ENCODE peak calls at places on chromosomes 12 and 14, in four cellular contexts. One of them, this sample, is unnamed.

GRCh38 chr12:51307655-51308593 is 16.1 kb downstream of the BIN2 start:
- DNase-seq in HuH-7.5: no peak
- DNase-seq in T-helper 2 cell: no peak
- DNase-seq in T follicular helper cell: no peak
- DNase-seq in this sample: peak; percentile 69

GRCh38 chr14:92633724-92634123 is 114.7 kb downstream of the LGMN start:
- DNase-seq in HuH-7.5: no peak
- DNase-seq in T follicular helper cell: no peak
- DNase-seq in T-helper 2 cell: no peak
- DNase-seq in this sample: peak; percentile 27

GRCh38 chr14:72611956-72612500 is 281.9 kb downstream of the DPF3 start:
- DNase-seq in T-helper 2 cell: no peak
- DNase-seq in HuH-7.5: no peak
- DNase-seq in T follicular helper cell: no peak
- DNase-seq in this sample: no peak

GRCh38 chr14:37637341-37637740 is 41.9 kb downstream of the TTC6 start:
- DNase-seq in HuH-7.5: no peak
- DNase-seq in T-helper 2 cell: no peak
- DNase-seq in T follicular helper cell: no peak
- DNase-seq in this sample: no peak

GRCh38 chr12:104457746-104458644 is 1.2 kb downstream of the CHST11 start:
- DNase-seq in T follicular helper cell: peak; percentile 45
- DNase-seq in HuH-7.5: peak; percentile 42
- DNase-seq in T-helper 2 cell: peak; percentile 44
- DNase-seq in this sample: peak; percentile 6

GRCh38 chr12:124684496-124684895 is 117.1 kb upstream of the NCOR2 start:
- DNase-seq in T-helper 2 cell: no peak
- DNase-seq in HuH-7.5: no peak
- DNase-seq in T follicular helper cell: no peak
- DNase-seq in this sample: no peak

GRCh38 chr12:130859128-130859527 is 12.7 kb upstream of the RAN start:
- DNase-seq in HuH-7.5: no peak
- DNase-seq in T-helper 2 cell: no peak
- DNase-seq in T follicular helper cell: no peak
- DNase-seq in this sample: no peak

GRCh38 chr14:96838449-96838848 is 41.3 kb downstream of the VRK1 start:
- DNase-seq in HuH-7.5: no peak
- DNase-seq in T-helper 2 cell: no peak
- DNase-seq in T follicular helper cell: no peak
- DNase-seq in this sample: no peak

GRCh38 chr12:22978962-22979361 is 354.0 kb downstream of the ETNK1 start:
- DNase-seq in HuH-7.5: no peak
- DNase-seq in T follicular helper cell: no peak
- DNase-seq in T-helper 2 cell: no peak
- DNase-seq in this sample: peak; percentile 95

GRCh38 chr12:47811581-47812484 is 7.9 kb downstream of the HDAC7 start:
- DNase-seq in T follicular helper cell: no peak
- DNase-seq in T-helper 2 cell: no peak
- DNase-seq in HuH-7.5: no peak
- DNase-seq in this sample: peak; percentile 83

GRCh38 chr14:74293621-74294020 is 9.1 kb downstream of the ABCD4 start:
- DNase-seq in T-helper 2 cell: no peak
- DNase-seq in T follicular helper cell: no peak
- DNase-seq in HuH-7.5: no peak
- DNase-seq in this sample: no peak

GRCh38 chr14:92692822-92693226 is 55.6 kb downstream of the LGMN start:
- DNase-seq in T follicular helper cell: no peak
- DNase-seq in HuH-7.5: no peak
- DNase-seq in T-helper 2 cell: no peak
- DNase-seq in this sample: no peak

GRCh38 chr12:104083769-104084475 is 19.6 kb downstream of the HCFC2 start:
- DNase-seq in T-helper 2 cell: no peak
- DNase-seq in HuH-7.5: no peak
- DNase-seq in T follicular helper cell: no peak
- DNase-seq in this sample: no peak

GRCh38 chr12:95674631-95675030 is 115.9 kb downstream of the NTN4 start:
- DNase-seq in T follicular helper cell: no peak
- DNase-seq in T-helper 2 cell: no peak
- DNase-seq in HuH-7.5: no peak
- DNase-seq in this sample: no peak

GRCh38 chr14:23695220-23695999 is 59.2 kb downstream of the DHRS2 start:
- DNase-seq in T follicular helper cell: no peak
- DNase-seq in HuH-7.5: no peak
- DNase-seq in T-helper 2 cell: no peak
- DNase-seq in this sample: no peak

GRCh38 chr14:81591266-81591665 is 57.6 kb upstream of the SEL1L start:
- DNase-seq in HuH-7.5: no peak
- DNase-seq in T-helper 2 cell: no peak
- DNase-seq in T follicular helper cell: no peak
- DNase-seq in this sample: no peak

GRCh38 chr12:130613131-130613530 is 103.0 kb downstream of the RIMBP2 start:
- DNase-seq in HuH-7.5: no peak
- DNase-seq in T follicular helper cell: no peak
- DNase-seq in T-helper 2 cell: no peak
- DNase-seq in this sample: no peak

GRCh38 chr12:123106640-123107359 is 44.1 kb downstream of the PITPNM2 start:
- DNase-seq in HuH-7.5: no peak
- DNase-seq in T follicular helper cell: peak; percentile 5
- DNase-seq in T-helper 2 cell: peak; percentile 26
- DNase-seq in this sample: no peak

GRCh38 chr12:92648242-92649031 is 54.4 kb upstream of the PLEKHG7 start:
- DNase-seq in HuH-7.5: no peak
- DNase-seq in T follicular helper cell: no peak
- DNase-seq in T-helper 2 cell: no peak
- DNase-seq in this sample: no peak